ENCODE peak calls at places on chromosomes 3 and 15, in five cellular contexts. X is mammary epithelial cell, J is GM12864, A is PC-3, L is brain microvascular endothelial cell. D is an unnamed sample.
A peak's percentile ranks its signal among the peaks of the same experiment; 100 is the strongest.

GRCh38 chr3:4772171-4772804 is 206.9 kb upstream of the BHLHE40 start:
- DNase-seq in X (no peak), J (no peak), A (peak; percentile 27), L (peak; percentile 24), D (no peak)

GRCh38 chr3:72398781-72399180 is 449.5 kb downstream of the SHQ1 start:
- DNase-seq in X (no peak), J (no peak), A (no peak), L (no peak), D (no peak)

GRCh38 chr3:177764377-177764912 is 567.2 kb upstream of the TBL1XR1 start:
- DNase-seq in X (no peak), J (no peak), A (no peak), L (no peak), D (no peak)

GRCh38 chr3:24622138-24622537 is 127.5 kb upstream of the THRB start:
- DNase-seq in X (no peak), J (no peak), A (peak; percentile 87), L (no peak), D (no peak)

GRCh38 chr3:133578548-133579191 is 5.2 kb downstream of the CDV3 start:
- DNase-seq in X (peak; percentile 46), J (no peak), A (peak; percentile 63), L (no peak), D (no peak)

GRCh38 chr3:57170946-57171345 is 5.8 kb upstream of the IL17RD start:
- DNase-seq in X (no peak), J (no peak), A (peak; percentile 55), L (no peak), D (no peak)

GRCh38 chr3:135803291-135803690 is 162.2 kb upstream of the PPP2R3A start:
- DNase-seq in X (peak; percentile 8), J (no peak), A (no peak), L (no peak), D (no peak)

GRCh38 chr3:13171704-13172643 is 98.7 kb upstream of the IQSEC1 start:
- DNase-seq in X (no peak), J (no peak), A (no peak), L (no peak), D (no peak)

GRCh38 chr3:10406414-10406813 is 85.5 kb upstream of the SEC13 start:
- DNase-seq in X (no peak), J (no peak), A (no peak), L (no peak), D (no peak)

GRCh38 chr3:25587526-25587925 is 77.2 kb downstream of the TOP2B start:
- DNase-seq in X (no peak), J (no peak), A (no peak), L (peak; percentile 87), D (no peak)

GRCh38 chr3:33980252-33980651 is 181.8 kb downstream of the PDCD6IP start:
- DNase-seq in X (peak; percentile 63), J (no peak), A (peak; percentile 84), L (peak; percentile 71), D (peak; percentile 16)

GRCh38 chr3:84439476-84439875 is 519.3 kb upstream of the CADM2 start:
- DNase-seq in X (no peak), J (no peak), A (peak; percentile 21), L (no peak), D (no peak)

GRCh38 chr3:155745795-155746550 is 1.1 kb upstream of the PLCH1 start:
- DNase-seq in X (no peak), J (no peak), A (peak; percentile 74), L (no peak), D (no peak)

GRCh38 chr3:16842710-16843270 is 42.0 kb upstream of the PLCL2 start:
- DNase-seq in X (no peak), J (no peak), A (peak; percentile 46), L (no peak), D (no peak)

GRCh38 chr3:131582438-131582837 is 79.7 kb upstream of the MRPL3 start:
- DNase-seq in X (no peak), J (no peak), A (no peak), L (no peak), D (no peak)

GRCh38 chr15:24835301-24835700 is 119.5 kb upstream of the SNRPN start:
- DNase-seq in X (no peak), J (no peak), A (no peak), L (no peak), D (no peak)

GRCh38 chr15:66764067-66764428 is 62.0 kb downstream of the SMAD6 start:
- DNase-seq in X (no peak), J (no peak), A (no peak), L (no peak), D (no peak)

GRCh38 chr3:125011941-125012340 is 43.9 kb downstream of the HEG1 start:
- DNase-seq in X (no peak), J (no peak), A (no peak), L (no peak), D (no peak)

GRCh38 chr3:130779031-130779430 is 32.4 kb upstream of the PIK3R4 start:
- DNase-seq in X (no peak), J (peak; percentile 22), A (no peak), L (no peak), D (peak; percentile 56)

GRCh38 chr15:101501703-101502373 is 12.3 kb upstream of the PCSK6 start:
- DNase-seq in X (no peak), J (no peak), A (peak; percentile 24), L (peak; percentile 28), D (peak; percentile 76)

GRCh38 chr15:49047456-49047855 is 1.2 kb upstream of the SECISBP2L start:
- DNase-seq in X (no peak), J (no peak), A (no peak), L (no peak), D (no peak)

GRCh38 chr15:63246691-63247464 is 30.5 kb upstream of the APH1B start:
- DNase-seq in X (peak; percentile 83), J (no peak), A (peak; percentile 27), L (peak; percentile 36), D (no peak)

GRCh38 chr15:92693922-92694331 is 38.4 kb upstream of the FAM174B start:
- DNase-seq in X (no peak), J (no peak), A (peak; percentile 49), L (peak; percentile 31), D (no peak)

GRCh38 chr3:57019057-57019456 is 41.4 kb upstream of the SPATA12 start:
- DNase-seq in X (no peak), J (no peak), A (no peak), L (no peak), D (peak; percentile 70)

GRCh38 chr15:58839485-58839884 is 68.4 kb downstream of the MINDY2 start:
- DNase-seq in X (peak; percentile 7), J (no peak), A (peak; percentile 37), L (no peak), D (peak; percentile 31)

GRCh38 chr3:65439641-65440040 is 599.1 kb downstream of the MAGI1 start:
- DNase-seq in X (peak; percentile 39), J (no peak), A (peak; percentile 43), L (peak; percentile 47), D (peak; percentile 17)

GRCh38 chr3:113035387-113035982 is 44.7 kb downstream of the GTPBP8 start:
- DNase-seq in X (peak; percentile 54), J (no peak), A (peak; percentile 86), L (peak; percentile 54), D (peak; percentile 75)

GRCh38 chr15:77017091-77017660 is 22.2 kb downstream of the PSTPIP1 start:
- DNase-seq in X (no peak), J (no peak), A (no peak), L (no peak), D (no peak)

GRCh38 chr3:98574157-98574556 is 19.3 kb downstream of the CPOX start:
- DNase-seq in X (no peak), J (no peak), A (no peak), L (no peak), D (no peak)

GRCh38 chr3:7205535-7206331 is 344.8 kb downstream of the GRM7 start:
- DNase-seq in X (peak; percentile 38), J (no peak), A (no peak), L (no peak), D (peak; percentile 15)

GRCh38 chr15:59105839-59106238 is 893 bp downstream of the CCNB2 start:
- DNase-seq in X (no peak), J (no peak), A (peak; percentile 37), L (no peak), D (no peak)

GRCh38 chr15:63718590-63719035 is 115.1 kb downstream of the HERC1 start:
- DNase-seq in X (peak; percentile 62), J (no peak), A (peak; percentile 68), L (peak; percentile 24), D (no peak)

DNA sequence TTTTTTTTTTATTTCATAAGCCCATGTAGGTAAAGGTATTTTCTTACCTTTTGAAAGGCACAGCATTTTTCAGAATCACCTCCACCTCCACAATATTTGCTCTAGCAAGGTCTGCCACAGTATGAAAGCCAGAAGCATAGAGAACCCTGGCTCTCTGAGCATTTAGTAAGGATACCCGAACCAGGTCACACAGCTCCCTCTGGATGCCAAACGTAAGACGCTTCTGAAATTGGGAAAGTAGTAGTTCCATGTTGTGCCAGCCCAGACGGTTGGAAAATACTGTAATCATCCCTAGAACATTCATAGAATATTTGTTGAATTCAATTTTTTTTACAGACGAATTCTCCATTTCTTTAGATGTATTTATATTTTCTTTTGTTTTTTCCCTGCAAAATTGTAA is 52.4 kb downstream of the POLQ start:
- DNase-seq in X (no peak), J (no peak), A (no peak), L (no peak), D (no peak)
- TF ChIP-seq CTCF in X (no peak), J (no peak), A (peak; percentile 34), L (peak; percentile 34), D (no peak)

GRCh38 chr3:126995926-126996512 is 13.1 kb downstream of the PLXNA1 start:
- DNase-seq in X (no peak), J (no peak), A (no peak), L (no peak), D (no peak)
- TF ChIP-seq CTCF in X (peak; percentile 44), J (peak; percentile 27), A (peak; percentile 26), L (peak; percentile 40), D (peak; percentile 12)

GRCh38 chr15:80090879-80091503 is 31.5 kb downstream of the ZFAND6 start:
- DNase-seq in X (no peak), J (no peak), A (peak; percentile 25), L (no peak), D (no peak)
- TF ChIP-seq CTCF in X (peak; percentile 48), J (peak; percentile 49), A (peak; percentile 56), L (peak; percentile 48), D (peak; percentile 12)

GRCh38 chr3:122680381-122681293 is at the start of gene PARP14:
- DNase-seq in X (peak; percentile 64), J (no peak), A (peak; percentile 77), L (peak; percentile 63), D (peak; percentile 76)
- TF ChIP-seq CTCF in X (peak; percentile 33), J (no peak), A (peak; percentile 21), L (peak; percentile 21), D (no peak)

DNA sequence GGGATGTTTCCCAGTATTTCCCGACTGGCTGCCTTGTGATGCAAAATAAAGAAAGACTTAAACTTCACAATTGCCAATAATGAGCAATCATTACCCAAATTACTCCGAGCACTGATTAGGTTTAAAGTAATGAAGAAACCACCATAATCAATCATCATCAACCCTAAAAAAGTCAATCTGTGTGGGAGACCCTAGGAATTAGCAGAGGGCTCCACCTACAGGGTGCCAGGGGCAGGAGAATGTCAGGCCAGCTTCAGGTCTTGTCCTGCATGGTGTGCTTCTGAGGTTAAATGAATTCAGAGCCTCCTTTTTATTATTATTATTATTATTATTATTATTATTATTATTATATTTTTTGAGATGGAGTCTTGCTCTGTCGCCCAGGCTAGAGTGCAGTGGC is 478.0 kb upstream of the ARRDC4 start:
- DNase-seq in X (no peak), J (no peak), A (no peak), L (no peak), D (no peak)
- TF ChIP-seq CTCF in X (no peak), J (no peak), A (peak; percentile 12), L (peak; percentile 40), D (no peak)